ENCODE peak calls at places on chromosomes 13 and 19, in seven cellular contexts. V, H, W, K, M, L and I are unnamed samples.

GRCh38 chr13:111551421-111551820 is 231.0 kb downstream of the TEX29 start:
- DNase-seq in H (no peak), L (no peak), V (no peak), W (no peak), K (no peak), M (no peak), I (no peak)

GRCh38 chr19:19110410-19111137 is 27.7 kb downstream of the TMEM161A start:
- DNase-seq in M (no peak), H (no peak), W (no peak), L (peak), V (peak), K (no peak), I (peak)

GRCh38 chr19:989381-990081 is 5.4 kb downstream of the WDR18 start:
- DNase-seq in L (no peak), V (no peak), W (no peak), H (no peak), K (no peak), M (no peak), I (no peak)

GRCh38 chr19:14325134-14325533 is 56.1 kb upstream of the ADGRE5 start:
- DNase-seq in K (no peak), L (no peak), W (no peak), M (no peak), V (no peak), H (no peak), I (no peak)

GRCh38 chr19:47221080-47221841 is 9.7 kb downstream of the BBC3 start:
- DNase-seq in W (no peak), V (no peak), K (no peak), H (no peak), M (no peak), L (no peak), I (no peak)

GRCh38 chr13:45257638-45258338 is 56.9 kb upstream of the KCTD4 start:
- DNase-seq in W (no peak), H (no peak), K (no peak), M (no peak), L (no peak), V (no peak), I (no peak)

GRCh38 chr13:23610966-23611486 is 40.8 kb downstream of the TNFRSF19 start:
- DNase-seq in M (no peak), W (no peak), H (no peak), V (no peak), L (peak), K (no peak), I (no peak)

GRCh38 chr19:42965204-42965603 is 28.2 kb upstream of the PSG7 start:
- DNase-seq in L (no peak), V (no peak), H (no peak), M (no peak), K (no peak), W (no peak), I (no peak)

GRCh38 chr13:99340638-99341037 is 33.4 kb upstream of the GPR183 start:
- DNase-seq in W (no peak), K (no peak), M (no peak), L (no peak), V (no peak), H (no peak), I (no peak)

GRCh38 chr13:110282316-110282841 is 24.6 kb downstream of the COL4A1 start:
- DNase-seq in K (no peak), W (no peak), L (no peak), H (no peak), V (no peak), M (no peak), I (no peak)

GRCh38 chr13:105894711-105895110 is 640.8 kb downstream of the EFNB2 start:
- DNase-seq in W (no peak), L (peak), M (no peak), V (no peak), H (no peak), K (no peak), I (no peak)

GRCh38 chr13:80603351-80603750 is 262.4 kb upstream of the SPRY2 start:
- DNase-seq in W (no peak), V (no peak), L (peak), H (no peak), K (no peak), M (no peak), I (no peak)

GRCh38 chr13:51838235-51838846 is 6.6 kb downstream of the TMEM272 start:
- DNase-seq in H (no peak), L (peak), M (no peak), W (no peak), V (no peak), K (no peak), I (no peak)

GRCh38 chr19:18432275-18433038 is 5.5 kb downstream of the ISYNA1 start:
- DNase-seq in M (no peak), K (no peak), L (no peak), W (no peak), V (no peak), H (no peak), I (peak)

GRCh38 chr13:111409413-111409812 is 89.0 kb downstream of the TEX29 start:
- DNase-seq in L (no peak), M (no peak), W (no peak), K (no peak), H (no peak), V (no peak), I (no peak)

GRCh38 chr19:13953021-13953531 is 767 bp downstream of the DCAF15 start:
- DNase-seq in K (no peak), L (peak), H (no peak), V (peak), M (no peak), W (no peak), I (peak)

GRCh38 chr19:7450243-7451223 is 38.3 kb downstream of the PEX11G start:
- DNase-seq in L (peak), W (no peak), H (peak), V (no peak), K (peak), M (no peak), I (no peak)

GRCh38 chr19:40347476-40348124 is 597 bp downstream of the C19orf47 start:
- DNase-seq in K (no peak), L (no peak), V (no peak), H (no peak), M (no peak), W (no peak), I (no peak)

GRCh38 chr13:100811906-100812305 is 137.3 kb upstream of the TMTC4 start:
- DNase-seq in M (no peak), V (no peak), H (no peak), K (no peak), L (no peak), W (no peak), I (no peak)

GRCh38 chr19:45476349-45476717 is 8.5 kb downstream of the FOSB start:
- DNase-seq in M (no peak), L (no peak), W (no peak), K (no peak), H (no peak), V (no peak), I (no peak)

GRCh38 chr13:65026505-65026904 is 2203.6 kb downstream of the PCDH9 start:
- DNase-seq in K (no peak), W (no peak), L (no peak), V (no peak), M (no peak), H (no peak), I (no peak)

GRCh38 chr19:55082023-55082851 is 6.6 kb downstream of the EPS8L1 start:
- DNase-seq in H (no peak), L (peak), W (no peak), V (peak), M (no peak), K (no peak), I (peak)

GRCh38 chr13:51644649-51645048 is 60.4 kb downstream of the WDFY2 start:
- DNase-seq in V (no peak), W (no peak), K (no peak), M (no peak), H (peak), L (peak), I (no peak)

GRCh38 chr13:98576963-98577822 is at the start of gene STK24:
- DNase-seq in H (peak), K (no peak), L (peak), M (no peak), W (peak), V (peak), I (peak)